ENCODE peak calls at places on chromosomes 13 and 19, in seven cellular contexts. D, E, R, S, X, C and B are unnamed samples.

GRCh38 chr19:17686592-17687042 is 1.5 kb downstream of the UNC13A start:
- DNase-seq in D (no peak), E (peak; percentile 46), R (peak; percentile 94), S (no peak), X (no peak), C (peak; percentile 74), B (no peak)

GRCh38 chr13:49098198-49098597 is 121.9 kb upstream of the MLNR start:
- DNase-seq in D (no peak), E (peak; percentile 81), R (peak; percentile 4), S (no peak), X (no peak), C (peak; percentile 30), B (no peak)

GRCh38 chr19:53196777-53197396 is 3.7 kb upstream of the ZNF665 start:
- DNase-seq in D (peak; percentile 50), E (peak; percentile 33), R (peak; percentile 99), S (peak; percentile 84), X (peak; percentile 26), C (peak; percentile 81), B (peak; percentile 64)

GRCh38 chr19:871446-872265 is 12.2 kb downstream of the CFD start:
- DNase-seq in D (peak; percentile 44), E (no peak), R (peak; percentile 75), S (no peak), X (no peak), C (peak; percentile 42), B (no peak)

GRCh38 chr19:1830978-1831377 is 17.3 kb downstream of the REXO1 start:
- DNase-seq in D (no peak), E (no peak), R (no peak), S (no peak), X (no peak), C (no peak), B (no peak)

GRCh38 chr13:26465514-26465913 is 92.0 kb upstream of the WASF3 start:
- DNase-seq in D (no peak), E (no peak), R (no peak), S (no peak), X (no peak), C (no peak), B (no peak)

GRCh38 chr13:108915634-108916497 is 286.5 kb downstream of the MYO16 start:
- DNase-seq in D (peak; percentile 91), E (peak; percentile 91), R (no peak), S (peak; percentile 25), X (peak; percentile 52), C (peak; percentile 89), B (no peak)

GRCh38 chr19:29667941-29668340 is 2.7 kb downstream of the PLEKHF1 start:
- DNase-seq in D (no peak), E (no peak), R (no peak), S (no peak), X (no peak), C (no peak), B (no peak)

GRCh38 chr19:33175886-33176669 is 18.1 kb upstream of the LRP3 start:
- DNase-seq in D (peak; percentile 61), E (no peak), R (peak; percentile 75), S (no peak), X (no peak), C (no peak), B (no peak)

GRCh38 chr19:6161271-6161850 is 25.9 kb downstream of the ACSBG2 start:
- DNase-seq in D (peak; percentile 13), E (peak; percentile 98), R (peak; percentile 13), S (peak; percentile 33), X (peak; percentile 52), C (peak; percentile 95), B (peak; percentile 99)

GRCh38 chr19:30092721-30093569 is 150.9 kb downstream of the URI1 start:
- DNase-seq in D (no peak), E (no peak), R (no peak), S (no peak), X (no peak), C (no peak), B (no peak)

GRCh38 chr13:60463787-60464186 is 66.8 kb downstream of the TDRD3 start:
- DNase-seq in D (no peak), E (no peak), R (no peak), S (no peak), X (no peak), C (no peak), B (no peak)

GRCh38 chr13:95184317-95184716 is 116.9 kb downstream of the ABCC4 start:
- DNase-seq in D (no peak), E (no peak), R (no peak), S (no peak), X (no peak), C (no peak), B (no peak)

GRCh38 chr13:95188128-95188527 is 113.1 kb downstream of the ABCC4 start:
- DNase-seq in D (no peak), E (no peak), R (no peak), S (no peak), X (no peak), C (no peak), B (no peak)

GRCh38 chr13:95185851-95186250 is 115.4 kb downstream of the ABCC4 start:
- DNase-seq in D (no peak), E (no peak), R (no peak), S (no peak), X (no peak), C (no peak), B (no peak)

GRCh38 chr13:95182570-95183285 is 118.5 kb downstream of the ABCC4 start:
- DNase-seq in D (no peak), E (no peak), R (no peak), S (no peak), X (no peak), C (no peak), B (no peak)

DNA sequence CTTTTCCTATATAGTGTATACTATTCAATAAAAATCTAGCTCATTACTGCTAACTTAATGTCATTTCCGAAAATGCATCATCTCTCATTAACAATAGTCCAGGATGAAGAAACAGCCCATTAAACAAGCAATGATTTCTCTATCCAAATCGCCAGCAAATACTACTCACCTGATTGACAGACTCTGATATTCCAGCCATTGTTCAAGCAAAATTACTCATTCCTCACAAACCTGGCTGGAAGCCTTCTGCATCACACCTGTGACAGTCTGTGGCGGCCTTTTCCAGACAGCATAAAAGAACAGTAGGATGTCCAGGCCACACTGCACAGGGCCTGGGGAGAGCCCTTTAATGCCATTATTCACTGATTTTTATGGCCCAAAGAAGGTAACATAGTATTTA is 115.9 kb downstream of the ABCC4 start:
- DNase-seq in D (no peak), E (no peak), R (no peak), S (no peak), X (no peak), C (no peak), B (no peak)
- TF ChIP-seq JUND in D (no peak), E (no peak), R (no peak), S (no peak), X (no peak), C (no peak), B (no peak)

GRCh38 chr13:21691928-21692327 is 21.1 kb downstream of the FGF9 start:
- DNase-seq in D (no peak), E (no peak), R (no peak), S (no peak), X (no peak), C (no peak), B (no peak)

GRCh38 chr13:21696865-21697448 is 26.1 kb downstream of the FGF9 start:
- DNase-seq in D (peak; percentile 48), E (no peak), R (no peak), S (no peak), X (no peak), C (no peak), B (no peak)

GRCh38 chr13:21698975-21699679 is 28.3 kb downstream of the FGF9 start:
- DNase-seq in D (no peak), E (no peak), R (no peak), S (no peak), X (no peak), C (no peak), B (no peak)

GRCh38 chr13:21694831-21695230 is 24.0 kb downstream of the FGF9 start:
- DNase-seq in D (no peak), E (no peak), R (no peak), S (no peak), X (no peak), C (no peak), B (no peak)

GRCh38 chr13:21695536-21695935 is 24.7 kb downstream of the FGF9 start:
- DNase-seq in D (no peak), E (no peak), R (no peak), S (no peak), X (no peak), C (no peak), B (no peak)
- TF ChIP-seq JUND in D (no peak), E (no peak), R (no peak), S (no peak), X (no peak), C (no peak), B (no peak)

GRCh38 chr13:96214804-96215445 is 125.0 kb downstream of the HS6ST3 start:
- DNase-seq in D (no peak), E (no peak), R (no peak), S (no peak), X (no peak), C (peak; percentile 1), B (no peak)
- TF ChIP-seq JUND in D (no peak), E (no peak), R (no peak), S (no peak), X (no peak), C (no peak), B (no peak)

DNA sequence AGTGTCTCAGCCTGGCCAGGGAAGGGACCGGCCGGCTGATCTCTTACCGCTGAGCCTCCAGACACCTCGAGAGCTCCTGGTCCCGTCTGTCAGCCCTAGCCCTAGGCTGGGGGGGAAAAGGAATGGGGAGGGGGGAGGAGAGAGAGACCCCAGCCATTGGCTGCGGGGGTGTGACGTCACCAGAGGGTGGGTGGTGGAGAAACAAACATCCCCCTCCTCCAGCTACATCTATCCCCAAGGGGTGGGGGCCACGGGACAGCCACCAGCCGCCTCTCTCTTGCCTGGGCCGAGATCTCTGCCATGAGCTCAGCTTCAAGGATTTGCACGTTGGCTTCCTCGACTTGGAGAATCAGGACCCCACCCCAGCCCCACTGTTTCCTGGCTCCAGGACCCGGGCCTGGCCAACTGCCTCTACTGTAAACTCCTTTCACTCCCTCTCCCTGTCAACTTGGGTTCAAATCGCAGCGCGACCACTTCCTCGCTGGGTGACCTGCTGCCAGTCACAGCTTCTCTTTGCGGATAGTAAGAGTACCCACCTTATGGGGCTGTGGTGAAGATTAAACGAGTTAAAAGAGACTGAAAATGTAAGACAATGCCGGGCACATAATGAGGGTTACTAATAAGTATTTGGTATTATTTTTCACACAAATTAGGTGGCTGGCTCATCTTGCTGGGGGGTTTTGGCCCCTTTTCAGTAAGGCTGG is at the start of gene PRX:
- DNase-seq in D (no peak), E (no peak), R (peak; percentile 72), S (no peak), X (no peak), C (peak; percentile 27), B (no peak)
- TF ChIP-seq JUND in D (no peak), E (no peak), R (no peak), S (peak; percentile 60), X (no peak), C (no peak), B (no peak)

DNA sequence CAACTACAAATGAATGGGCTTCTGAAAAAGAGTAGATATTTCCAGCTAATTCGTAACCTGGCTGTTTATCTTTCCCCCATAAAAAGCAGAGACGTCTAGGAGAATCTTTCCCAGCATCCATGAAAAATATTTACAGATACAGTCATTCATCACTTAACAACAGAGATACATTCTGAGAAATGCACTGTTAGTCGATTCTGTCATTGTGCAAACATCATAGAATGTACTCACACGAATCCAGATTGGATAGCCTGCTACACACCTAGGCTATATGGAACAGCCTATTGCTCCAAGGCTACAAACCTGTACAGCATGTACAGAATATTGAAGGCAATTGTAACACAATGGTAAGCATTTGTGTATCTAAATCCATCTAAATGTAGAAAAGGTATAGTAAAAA is 530.2 kb upstream of the NBEA start:
- DNase-seq in D (no peak), E (no peak), R (no peak), S (no peak), X (no peak), C (no peak), B (no peak)
- TF ChIP-seq JUND in D (no peak), E (no peak), R (no peak), S (no peak), X (no peak), C (no peak), B (no peak)

GRCh38 chr19:46428278-46429141 is at the start of gene PNMA8C:
- DNase-seq in D (no peak), E (no peak), R (peak; percentile 91), S (no peak), X (no peak), C (peak; percentile 71), B (no peak)
- TF ChIP-seq JUND in D (no peak), E (no peak), R (no peak), S (peak; percentile 97), X (no peak), C (peak; percentile 89), B (no peak)